ENCODE peak calls at places on chromosomes 12 and 14, in eight cellular contexts. C, F, U, B, Z, S, P and J are unnamed samples.
A peak's percentile ranks its signal among the peaks of the same experiment; 100 is the strongest.

GRCh38 chr14:95452176-95452889 is 64.1 kb downstream of the SYNE3 start:
- DNase-seq in C (peak; percentile 45), Z (no peak), F (peak; percentile 14), P (peak; percentile 9), B (peak; percentile 40), U (no peak), S (no peak), J (no peak)

GRCh38 chr12:47752121-47752520 is 6.6 kb downstream of the RAPGEF3 start:
- DNase-seq in Z (no peak), U (no peak), P (no peak), C (no peak), B (no peak), S (no peak), F (no peak), J (no peak)

GRCh38 chr14:50768693-50769092 is 62.3 kb downstream of the NIN start:
- DNase-seq in S (no peak), P (no peak), U (peak; percentile 61), C (no peak), Z (no peak), B (no peak), F (no peak), J (no peak)

GRCh38 chr12:34287986-34288962 is 266.0 kb downstream of the ALG10 start:
- DNase-seq in S (peak; percentile 9), B (no peak), P (no peak), F (no peak), U (no peak), Z (no peak), C (no peak), J (no peak)

GRCh38 chr12:51439330-51439729 is 14.7 kb downstream of the SLC4A8 start:
- DNase-seq in C (no peak), U (no peak), B (no peak), P (no peak), F (no peak), S (no peak), Z (no peak), J (no peak)

GRCh38 chr12:121620328-121620891 is 5.9 kb upstream of the ORAI1 start:
- DNase-seq in Z (no peak), F (no peak), P (no peak), S (no peak), B (peak; percentile 85), C (no peak), U (no peak), J (no peak)

GRCh38 chr12:11638271-11638916 is 11.1 kb upstream of the ETV6 start:
- DNase-seq in F (no peak), C (no peak), U (no peak), B (no peak), Z (no peak), S (no peak), P (no peak), J (no peak)

GRCh38 chr14:90681889-90682429 is 134.3 kb downstream of the TTC7B start:
- DNase-seq in U (no peak), B (no peak), Z (no peak), P (peak; percentile 98), F (no peak), C (no peak), S (no peak), J (no peak)

GRCh38 chr12:130916251-130916911 is 37.3 kb upstream of the ADGRD1 start:
- DNase-seq in U (peak; percentile 59), B (peak; percentile 82), S (peak; percentile 29), P (peak; percentile 47), C (peak; percentile 80), F (peak; percentile 82), Z (peak; percentile 66), J (no peak)

GRCh38 chr12:1920971-1921370 is 2.5 kb upstream of the CACNA2D4 start:
- DNase-seq in P (no peak), B (no peak), Z (no peak), C (peak; percentile 1), F (no peak), S (no peak), U (no peak), J (no peak)

GRCh38 chr14:77099425-77100167 is 1.5 kb downstream of the CIPC start:
- DNase-seq in Z (no peak), P (peak; percentile 40), B (no peak), S (no peak), U (peak; percentile 74), F (no peak), C (peak; percentile 34), J (no peak)

GRCh38 chr12:55470088-55470830 is at the start of gene OR6C70:
- DNase-seq in F (no peak), C (no peak), S (no peak), Z (no peak), B (peak; percentile 25), U (peak; percentile 41), P (peak; percentile 25), J (no peak)

GRCh38 chr12:110100315-110100970 is 23.7 kb upstream of the IFT81 start:
- DNase-seq in U (peak; percentile 70), S (peak; percentile 61), Z (peak; percentile 81), F (peak; percentile 79), C (peak; percentile 68), P (peak; percentile 65), B (peak; percentile 83), J (no peak)

GRCh38 chr12:59357811-59358210 is 238.0 kb upstream of the SLC16A7 start:
- DNase-seq in C (no peak), F (peak; percentile 5), Z (no peak), P (peak; percentile 67), B (peak; percentile 6), U (peak; percentile 2), S (no peak), J (no peak)

GRCh38 chr12:100557357-100557756 is 16.1 kb upstream of the GAS2L3 start:
- DNase-seq in S (no peak), U (no peak), C (no peak), B (no peak), P (no peak), F (no peak), Z (no peak), J (no peak)

GRCh38 chr12:52387859-52388258 is 2.4 kb upstream of the KRT84 start:
- DNase-seq in F (no peak), C (no peak), P (peak; percentile 77), Z (no peak), S (no peak), B (no peak), U (no peak), J (no peak)